ENCODE peak calls at places on chromosomes 6 and 20, in four cellular contexts. One of them, this sample, is unnamed. For H3K9me3, the result is how much of the 10 kb centered on the place peaks cover.

GRCh38 chr6:105746130-105746505 is 340.0 kb upstream of the PRDM1 start:
- DNase-seq in OCI-LY7: no peak
- DNase-seq in IMR-90: no peak
- DNase-seq in prostate gland: no peak
- DNase-seq in this sample: no peak

GRCh38 chr20:36407196-36407733 is 101.1 kb downstream of the DLGAP4 start:
- DNase-seq in OCI-LY7: no peak
- DNase-seq in prostate gland: no peak
- DNase-seq in IMR-90: peak
- DNase-seq in this sample: no peak

GRCh38 chr20:58179432-58180099 is 48.9 kb downstream of the ANKRD60 start:
- DNase-seq in OCI-LY7: peak
- DNase-seq in IMR-90: no peak
- DNase-seq in prostate gland: peak
- DNase-seq in this sample: peak

GRCh38 chr20:58293453-58293852 is 16.1 kb upstream of the RAB22A start:
- DNase-seq in IMR-90: no peak
- DNase-seq in prostate gland: no peak
- DNase-seq in OCI-LY7: peak
- DNase-seq in this sample: no peak

GRCh38 chr6:141744194-141744925 is 388.4 kb upstream of the GJE1 start:
- DNase-seq in IMR-90: peak
- DNase-seq in prostate gland: no peak
- DNase-seq in OCI-LY7: no peak
- DNase-seq in this sample: no peak

GRCh38 chr6:148502083-148502772 is 159.6 kb downstream of the SASH1 start:
- DNase-seq in OCI-LY7: no peak
- DNase-seq in IMR-90: peak
- DNase-seq in prostate gland: no peak
- DNase-seq in this sample: no peak

GRCh38 chr6:22631101-22631500 is 61.7 kb downstream of the HDGFL1 start:
- DNase-seq in OCI-LY7: no peak
- DNase-seq in prostate gland: no peak
- DNase-seq in IMR-90: peak
- DNase-seq in this sample: no peak

GRCh38 chr6:16486661-16487060 is 248.3 kb downstream of the GMPR start:
- DNase-seq in prostate gland: no peak
- DNase-seq in OCI-LY7: no peak
- DNase-seq in IMR-90: no peak
- DNase-seq in this sample: no peak

GRCh38 chr6:147448212-147448611 is 60.3 kb upstream of the SAMD5 start:
- DNase-seq in prostate gland: no peak
- DNase-seq in IMR-90: no peak
- DNase-seq in OCI-LY7: peak
- DNase-seq in this sample: no peak

GRCh38 chr20:50493881-50494253 is 16.3 kb upstream of the PTPN1 start:
- DNase-seq in IMR-90: no peak
- DNase-seq in OCI-LY7: no peak
- DNase-seq in prostate gland: no peak
- DNase-seq in this sample: no peak

GRCh38 chr6:32967151-32968091 is 973 bp upstream of the BRD2 start:
- DNase-seq in OCI-LY7: peak
- DNase-seq in IMR-90: peak
- DNase-seq in prostate gland: no peak
- DNase-seq in this sample: peak

GRCh38 chr6:37141291-37142046 is 28.5 kb upstream of the PIM1 start:
- DNase-seq in IMR-90: peak
- DNase-seq in OCI-LY7: peak
- DNase-seq in prostate gland: no peak
- DNase-seq in this sample: no peak

DNA sequence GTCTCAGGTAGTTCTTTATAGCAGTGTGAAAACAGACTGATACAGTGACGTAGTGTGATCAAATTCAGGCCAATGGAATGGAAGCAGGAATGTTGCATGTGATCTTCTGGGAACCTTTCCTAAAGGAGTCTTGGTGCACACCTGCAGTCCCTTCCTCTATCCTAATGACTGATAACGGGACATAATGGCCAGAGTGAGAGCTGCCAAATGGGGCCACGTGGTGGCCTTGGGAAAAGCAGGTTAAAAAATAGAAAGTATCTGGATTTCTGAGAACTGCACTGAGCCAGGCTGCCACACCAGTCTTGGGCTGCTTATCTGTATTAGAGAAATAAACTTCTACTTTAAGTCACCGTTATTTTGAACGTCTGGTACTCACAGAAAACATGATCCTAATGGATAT is 51.9 kb downstream of the MEP1A start:
- DNase-seq in prostate gland: no peak
- DNase-seq in OCI-LY7: no peak
- DNase-seq in IMR-90: no peak
- DNase-seq in this sample: no peak
- H3K9me3 ChIP-seq in prostate gland: under half
- H3K9me3 ChIP-seq in OCI-LY7: under half
- H3K9me3 ChIP-seq in IMR-90: under half
- H3K9me3 ChIP-seq in this sample: under half

GRCh38 chr6:4220619-4221018 is 85.2 kb upstream of the ECI2 start:
- DNase-seq in OCI-LY7: no peak
- DNase-seq in prostate gland: no peak
- DNase-seq in IMR-90: peak
- DNase-seq in this sample: no peak
- H3K9me3 ChIP-seq in OCI-LY7: under half
- H3K9me3 ChIP-seq in prostate gland: under half
- H3K9me3 ChIP-seq in IMR-90: under half
- H3K9me3 ChIP-seq in this sample: under half

GRCh38 chr6:169981969-169982368 is 230.5 kb downstream of the ERMARD start:
- DNase-seq in prostate gland: no peak
- DNase-seq in IMR-90: no peak
- DNase-seq in OCI-LY7: no peak
- DNase-seq in this sample: no peak
- H3K9me3 ChIP-seq in prostate gland: under half
- H3K9me3 ChIP-seq in IMR-90: half or more
- H3K9me3 ChIP-seq in OCI-LY7: under half
- H3K9me3 ChIP-seq in this sample: under half

DNA sequence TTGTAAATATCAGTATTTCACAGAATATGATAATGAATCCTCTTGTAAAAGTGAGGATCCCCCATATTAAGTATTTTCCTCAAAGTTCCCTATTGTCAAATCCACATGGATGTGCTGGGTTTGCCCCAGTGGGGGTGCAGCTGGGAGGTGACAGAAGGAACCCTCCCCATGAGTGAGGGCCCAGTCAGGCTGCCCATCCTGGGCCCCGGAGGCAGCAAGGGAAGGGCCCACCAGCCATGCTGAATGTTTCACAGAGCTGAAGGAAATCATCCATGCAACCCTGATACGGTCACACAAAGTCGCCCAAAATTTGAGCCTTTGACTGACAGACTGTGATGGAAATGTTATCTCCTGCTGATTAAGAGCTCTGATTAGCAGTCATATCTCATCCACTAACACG is 39.7 kb downstream of the FRMD1 start:
- DNase-seq in IMR-90: no peak
- DNase-seq in prostate gland: no peak
- DNase-seq in OCI-LY7: no peak
- DNase-seq in this sample: no peak
- H3K9me3 ChIP-seq in IMR-90: under half
- H3K9me3 ChIP-seq in prostate gland: under half
- H3K9me3 ChIP-seq in OCI-LY7: under half
- H3K9me3 ChIP-seq in this sample: under half

GRCh38 chr6:169942173-169942572 is 190.8 kb downstream of the ERMARD start:
- DNase-seq in IMR-90: no peak
- DNase-seq in prostate gland: no peak
- DNase-seq in OCI-LY7: no peak
- DNase-seq in this sample: no peak

GRCh38 chr6:169939554-169940164 is 188.2 kb downstream of the ERMARD start:
- DNase-seq in OCI-LY7: no peak
- DNase-seq in IMR-90: no peak
- DNase-seq in prostate gland: no peak
- DNase-seq in this sample: no peak

GRCh38 chr6:169938262-169938701 is 186.9 kb downstream of the ERMARD start:
- DNase-seq in prostate gland: no peak
- DNase-seq in IMR-90: no peak
- DNase-seq in OCI-LY7: no peak
- DNase-seq in this sample: no peak

GRCh38 chr6:169938731-169939130 is 187.3 kb downstream of the ERMARD start:
- DNase-seq in prostate gland: no peak
- DNase-seq in IMR-90: no peak
- DNase-seq in OCI-LY7: no peak
- DNase-seq in this sample: no peak

GRCh38 chr6:169940554-169941290 is 189.3 kb downstream of the ERMARD start:
- DNase-seq in prostate gland: no peak
- DNase-seq in IMR-90: no peak
- DNase-seq in OCI-LY7: no peak
- DNase-seq in this sample: no peak
- H3K9me3 ChIP-seq in prostate gland: under half
- H3K9me3 ChIP-seq in IMR-90: under half
- H3K9me3 ChIP-seq in OCI-LY7: under half
- H3K9me3 ChIP-seq in this sample: under half

DNA sequence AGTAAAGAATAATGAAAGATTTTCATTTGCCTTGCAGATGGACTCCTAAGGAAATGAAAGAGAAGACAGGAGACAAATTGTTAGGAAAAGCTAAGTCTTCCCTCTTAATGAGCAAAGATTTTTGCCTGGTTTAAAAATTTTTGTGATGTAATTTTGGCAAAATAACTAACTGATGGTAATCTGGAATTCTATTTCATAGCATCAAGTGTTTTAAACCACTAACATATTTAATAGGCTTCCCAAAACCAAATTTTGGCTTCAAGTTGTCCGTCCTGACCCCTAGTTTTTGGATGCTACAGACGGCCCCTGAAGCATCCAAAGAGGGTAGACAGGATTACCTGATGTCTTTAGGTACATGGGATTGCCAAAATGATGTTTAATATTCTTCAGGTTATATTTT is 124.3 kb downstream of the TPBG start:
- DNase-seq in OCI-LY7: no peak
- DNase-seq in prostate gland: no peak
- DNase-seq in IMR-90: no peak
- DNase-seq in this sample: no peak
- H3K9me3 ChIP-seq in OCI-LY7: under half
- H3K9me3 ChIP-seq in prostate gland: under half
- H3K9me3 ChIP-seq in IMR-90: under half
- H3K9me3 ChIP-seq in this sample: under half

GRCh38 chr20:29410805-29411457 is 1846.5 kb upstream of the DEFB115 start:
- DNase-seq in prostate gland: no peak
- DNase-seq in IMR-90: no peak
- DNase-seq in OCI-LY7: no peak
- DNase-seq in this sample: no peak
- H3K9me3 ChIP-seq in prostate gland: under half
- H3K9me3 ChIP-seq in IMR-90: under half
- H3K9me3 ChIP-seq in OCI-LY7: under half
- H3K9me3 ChIP-seq in this sample: under half

GRCh38 chr20:53494753-53495152 is 98.9 kb downstream of the ZNF217 start:
- DNase-seq in prostate gland: no peak
- DNase-seq in OCI-LY7: no peak
- DNase-seq in IMR-90: no peak
- DNase-seq in this sample: no peak
- H3K9me3 ChIP-seq in prostate gland: under half
- H3K9me3 ChIP-seq in OCI-LY7: under half
- H3K9me3 ChIP-seq in IMR-90: under half
- H3K9me3 ChIP-seq in this sample: under half

DNA sequence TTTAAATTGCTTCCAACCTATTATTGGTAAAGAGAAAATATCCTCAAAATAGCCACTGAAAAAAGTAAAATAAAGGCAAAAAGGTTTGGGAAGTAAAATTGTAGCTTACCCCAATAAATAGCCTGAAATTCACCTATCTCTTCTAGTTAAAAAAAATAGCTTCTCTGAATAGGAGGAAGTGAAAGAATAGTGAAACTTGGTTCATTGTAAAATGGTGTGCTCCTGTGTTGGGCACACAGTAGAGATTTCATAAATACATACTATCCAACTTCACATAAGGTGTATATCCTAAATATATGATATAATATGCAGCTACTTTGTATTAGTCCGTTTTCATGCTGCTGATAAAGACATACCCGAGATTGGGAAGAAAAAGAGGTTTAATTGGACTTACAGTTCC is 45.3 kb downstream of the CDK19 start:
- DNase-seq in prostate gland: no peak
- DNase-seq in OCI-LY7: peak
- DNase-seq in IMR-90: no peak
- DNase-seq in this sample: no peak
- H3K9me3 ChIP-seq in prostate gland: under half
- H3K9me3 ChIP-seq in OCI-LY7: under half
- H3K9me3 ChIP-seq in IMR-90: under half
- H3K9me3 ChIP-seq in this sample: under half